ENCODE peak calls at places on chromosome 5, in five cellular contexts. T is NCI-H2081, J is RPMI7951, A is GF-D8, D is NCI-H524. G is an unnamed sample.

GRCh38 chr5:34498582-34498981 is 157.5 kb upstream of the RAI14 start:
- DNase-seq in D (no peak), T (no peak), J (no peak), A (no peak), G (no peak)

GRCh38 chr5:154966081-154966841 is 25.4 kb downstream of the MRPL22 start:
- DNase-seq in D (no peak), A (no peak), J (no peak), T (no peak), G (peak; percentile 46)

GRCh38 chr5:59660737-59661136 is 232.8 kb downstream of the PDE4D start:
- DNase-seq in J (peak; percentile 35), D (no peak), T (no peak), A (no peak), G (peak; percentile 36)

GRCh38 chr5:122759310-122759709 is 15.6 kb upstream of the SNX2 start:
- DNase-seq in D (no peak), A (no peak), T (no peak), J (no peak), G (no peak)

GRCh38 chr5:146797683-146798082 is 80.9 kb downstream of the PPP2R2B start:
- DNase-seq in A (no peak), D (peak; percentile 21), J (no peak), T (no peak), G (no peak)

GRCh38 chr5:149517461-149518122 is 33.6 kb downstream of the CSNK1A1 start:
- DNase-seq in A (no peak), J (no peak), D (no peak), T (no peak), G (no peak)

GRCh38 chr5:91288117-91288516 is 95.0 kb downstream of the ARRDC3 start:
- DNase-seq in A (no peak), T (no peak), J (peak; percentile 63), D (no peak), G (peak; percentile 33)

GRCh38 chr5:138743506-138743905 is 9.7 kb upstream of the CTNNA1 start:
- DNase-seq in A (no peak), D (no peak), J (no peak), T (no peak), G (no peak)

GRCh38 chr5:148697177-148697820 is 43.0 kb upstream of the HTR4 start:
- DNase-seq in J (peak; percentile 60), T (no peak), A (no peak), D (peak; percentile 4), G (peak; percentile 81)

GRCh38 chr5:149387982-149388381 is 8.9 kb upstream of the IL17B start:
- DNase-seq in A (no peak), J (peak; percentile 73), T (no peak), D (no peak), G (no peak)

GRCh38 chr5:24855485-24855884 is 210.7 kb upstream of the CDH10 start:
- DNase-seq in T (no peak), D (no peak), J (no peak), A (no peak), G (no peak)

GRCh38 chr5:9174446-9174845 is 371.4 kb downstream of the SEMA5A start:
- DNase-seq in T (no peak), D (no peak), J (peak; percentile 49), A (no peak), G (no peak)

GRCh38 chr5:102048940-102049339 is 247.1 kb downstream of the SLCO4C1 start:
- DNase-seq in D (peak; percentile 84), T (peak; percentile 50), A (no peak), J (no peak), G (no peak)

GRCh38 chr5:81422671-81423070 is 28.7 kb upstream of the ACOT12 start:
- DNase-seq in T (no peak), A (no peak), J (peak; percentile 73), D (no peak), G (no peak)

GRCh38 chr5:4295663-4296339 is 700.2 kb downstream of the IRX1 start:
- DNase-seq in D (peak; percentile 74), T (no peak), J (no peak), A (no peak), G (peak; percentile 44)

GRCh38 chr5:66882592-66883227 is 286.5 kb downstream of the MAST4 start:
- DNase-seq in J (no peak), D (no peak), A (no peak), T (no peak), G (peak; percentile 71)

GRCh38 chr5:80140496-80140895 is 105.3 kb downstream of the THBS4 start:
- DNase-seq in A (no peak), D (no peak), J (no peak), T (no peak), G (no peak)

GRCh38 chr5:174172104-174172965 is 126.8 kb downstream of the NSG2 start:
- DNase-seq in T (no peak), A (no peak), J (peak; percentile 15), D (peak; percentile 1), G (no peak)

GRCh38 chr5:39947657-39948056 is 522.9 kb upstream of the DAB2 start:
- DNase-seq in D (no peak), A (no peak), J (no peak), T (no peak), G (peak; percentile 3)

GRCh38 chr5:158086856-158087255 is 227.9 kb upstream of the CLINT1 start:
- DNase-seq in D (no peak), A (no peak), T (no peak), J (no peak), G (no peak)

GRCh38 chr5:73499187-73499586 is 945 bp downstream of the BTF3 start:
- DNase-seq in T (no peak), D (no peak), A (no peak), J (no peak), G (no peak)

GRCh38 chr5:57448287-57448686 is 34.3 kb downstream of the ACTBL2 start:
- DNase-seq in D (no peak), J (no peak), T (no peak), A (no peak), G (no peak)

GRCh38 chr5:91296691-91297143 is 86.4 kb downstream of the ARRDC3 start:
- DNase-seq in J (peak; percentile 92), T (no peak), A (no peak), D (no peak), G (no peak)